ENCODE peak calls at places on chromosomes 11 and 22, in seven cellular contexts. Y, C, B, L, G, J and S are unnamed samples.

GRCh38 chr22:20215742-20216141 is 52.4 kb downstream of the RTN4R start:
- DNase-seq in G (no peak), Y (no peak), J (no peak), B (no peak), L (no peak), C (no peak), S (no peak)

GRCh38 chr11:22304337-22304961 is 33.7 kb upstream of the SLC17A6 start:
- DNase-seq in B (peak), C (no peak), Y (no peak), J (peak), L (no peak), G (no peak), S (no peak)

GRCh38 chr22:48893288-48894063 is 934.2 kb downstream of the BRD1 start:
- DNase-seq in G (no peak), Y (no peak), B (no peak), C (no peak), J (no peak), L (no peak), S (peak)

GRCh38 chr11:88292156-88292844 is 45.2 kb downstream of the CTSC start:
- DNase-seq in L (no peak), Y (peak), G (no peak), C (no peak), B (peak), J (peak), S (no peak)

GRCh38 chr11:68524213-68524612 is 63.7 kb downstream of the PPP6R3 start:
- DNase-seq in C (no peak), B (peak), Y (no peak), G (no peak), J (peak), L (no peak), S (no peak)

GRCh38 chr11:92964471-92964870 is 5.0 kb upstream of the MTNR1B start:
- DNase-seq in G (no peak), C (no peak), Y (peak), J (peak), L (no peak), B (no peak), S (no peak)

GRCh38 chr11:73331138-73331916 is 23.3 kb downstream of the ARHGEF17 start:
- DNase-seq in Y (no peak), C (peak), J (no peak), G (no peak), L (no peak), B (no peak), S (no peak)

GRCh38 chr11:69915501-69916250 is 96.5 kb upstream of the FGF3 start:
- DNase-seq in Y (peak), G (no peak), B (peak), J (peak), C (peak), L (peak), S (peak)

GRCh38 chr11:848988-849824 is 6.6 kb downstream of the TSPAN4 start:
- DNase-seq in J (no peak), L (no peak), B (no peak), C (peak), Y (no peak), G (no peak), S (no peak)

GRCh38 chr11:108680267-108680666 is 15.4 kb downstream of the DDX10 start:
- DNase-seq in C (no peak), L (no peak), B (peak), G (no peak), J (no peak), Y (no peak), S (no peak)

GRCh38 chr22:48478124-48478523 is 1349.5 kb downstream of the BRD1 start:
- DNase-seq in C (no peak), Y (no peak), B (no peak), L (no peak), G (no peak), J (no peak), S (no peak)

GRCh38 chr11:8357891-8358566 is 94.4 kb upstream of the LMO1 start:
- DNase-seq in Y (no peak), L (no peak), B (no peak), J (no peak), G (no peak), C (no peak), S (no peak)

GRCh38 chr11:19276859-19277808 is 36.4 kb upstream of the E2F8 start:
- DNase-seq in C (no peak), B (peak), G (no peak), L (no peak), J (peak), Y (no peak), S (no peak)

GRCh38 chr11:18010977-18011586 is 1.8 kb downstream of the SERGEF start:
- DNase-seq in L (no peak), Y (no peak), B (no peak), J (no peak), C (no peak), G (no peak), S (no peak)

GRCh38 chr11:10305964-10306918 is 1.4 kb downstream of the ADM start:
- DNase-seq in C (peak), J (no peak), Y (no peak), B (peak), G (no peak), L (peak), S (no peak)

GRCh38 chr11:103961010-103961409 is 75.4 kb upstream of the DDI1 start:
- DNase-seq in G (no peak), L (no peak), B (peak), Y (no peak), J (peak), C (no peak), S (no peak)

GRCh38 chr11:15367695-15368094 is 253.0 kb downstream of the INSC start:
- DNase-seq in C (no peak), J (no peak), Y (no peak), B (no peak), L (no peak), G (no peak), S (no peak)

GRCh38 chr22:49230194-49230577 is 597.5 kb downstream of the BRD1 start:
- DNase-seq in J (no peak), C (no peak), L (no peak), Y (peak), B (no peak), G (no peak), S (peak)

GRCh38 chr22:31532060-31532459 is 35.7 kb downstream of the SFI1 start:
- DNase-seq in J (no peak), B (no peak), Y (no peak), G (no peak), L (no peak), C (no peak), S (no peak)

GRCh38 chr11:17898782-17899181 is 114.1 kb downstream of the SERGEF start:
- DNase-seq in C (no peak), G (no peak), B (peak), Y (no peak), J (peak), L (no peak), S (no peak)

GRCh38 chr22:30605449-30606110 is 1.4 kb upstream of the TCN2 start:
- DNase-seq in C (peak), G (no peak), L (peak), B (peak), J (peak), Y (no peak), S (peak)

GRCh38 chr11:116698080-116698479 is 74.7 kb downstream of the BUD13 start:
- DNase-seq in L (no peak), B (no peak), G (no peak), C (no peak), J (no peak), Y (no peak), S (peak)

DNA sequence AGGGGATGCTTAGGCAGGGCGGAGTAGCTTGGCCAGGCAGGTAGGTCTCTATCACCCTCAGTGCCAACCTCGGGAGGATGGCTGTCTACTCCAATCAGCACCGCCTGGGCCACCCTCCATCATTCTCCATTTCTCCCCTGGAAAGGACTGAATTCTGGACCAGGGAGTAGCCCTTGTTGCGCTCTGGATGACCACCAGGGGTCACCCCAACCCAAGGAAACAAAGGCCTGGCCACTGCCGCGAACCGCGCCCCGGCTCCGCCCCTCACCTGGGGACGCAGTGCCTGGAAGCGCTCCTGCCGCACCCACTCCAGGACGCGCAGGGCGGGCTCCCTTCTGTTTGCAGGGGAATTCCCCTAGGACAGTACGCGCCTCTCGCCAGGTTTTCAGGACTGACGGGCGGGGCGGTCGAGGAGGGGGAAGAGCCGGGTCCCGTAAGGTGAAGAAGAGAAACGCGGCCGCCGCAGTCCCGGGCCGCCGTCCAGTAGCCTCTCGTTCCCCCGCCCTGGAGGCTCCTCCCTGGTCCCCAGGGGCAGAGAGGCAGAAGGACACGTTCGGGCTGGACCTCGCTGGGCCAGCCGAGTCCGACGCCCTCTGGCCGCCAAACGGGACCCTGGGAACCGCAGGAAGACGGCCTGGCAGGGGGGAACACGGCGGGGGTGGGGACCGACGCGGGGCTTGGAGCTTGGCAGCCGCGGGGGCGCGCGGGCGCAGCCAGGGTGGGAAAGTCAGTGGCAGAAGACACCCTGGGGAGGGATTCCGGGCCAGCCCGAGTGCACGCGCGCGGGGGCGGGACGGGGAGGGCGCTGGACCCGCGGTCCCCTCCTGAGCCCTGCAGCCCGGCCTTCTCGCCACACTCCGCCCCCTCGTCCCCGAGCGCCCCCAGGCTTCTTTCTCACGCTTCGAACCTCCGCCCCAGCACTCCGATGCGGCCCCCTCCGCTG is 7.1 kb downstream of the SCN4B start:
- DNase-seq in G (no peak), Y (peak), C (peak), J (peak), L (peak), B (peak), S (peak)
- H3K4me3 ChIP-seq in G (peak), Y (peak), C (peak), J (peak), L (peak), B (peak), S (peak)

GRCh38 chr11:125433454-125434121 is 62.5 kb downstream of the FEZ1 start:
- DNase-seq in L (peak), J (peak), C (peak), Y (no peak), B (peak), G (no peak), S (no peak)
- TF ChIP-seq CTCF in L (peak), J (peak), C (no peak), Y (peak), B (peak), G (peak), S (peak)

DNA sequence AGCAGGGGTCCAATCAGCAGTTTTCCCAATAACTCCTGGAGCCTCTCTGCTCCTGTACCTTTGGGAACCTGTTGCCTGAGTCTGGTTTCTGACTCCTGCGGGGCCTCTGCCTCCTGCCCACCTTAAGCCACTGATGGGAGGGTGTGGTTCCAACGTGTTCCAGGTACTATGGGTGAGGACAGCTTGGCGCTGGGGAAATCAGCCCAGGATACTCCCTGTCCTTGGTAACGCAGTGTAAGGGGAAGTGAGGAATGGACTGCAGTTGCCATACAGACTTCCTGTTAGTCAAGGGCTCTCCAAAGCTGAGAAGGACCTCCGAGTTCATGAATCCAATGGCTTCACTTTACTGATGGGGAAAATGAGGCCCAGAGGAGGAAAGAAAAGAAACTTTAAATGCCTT is 1.2 kb upstream of the MARK2 start:
- DNase-seq in G (no peak), L (no peak), Y (no peak), C (no peak), B (no peak), J (no peak), S (no peak)
- H3K4me3 ChIP-seq in G (no peak), L (peak), Y (no peak), C (no peak), B (no peak), J (no peak), S (peak)

DNA sequence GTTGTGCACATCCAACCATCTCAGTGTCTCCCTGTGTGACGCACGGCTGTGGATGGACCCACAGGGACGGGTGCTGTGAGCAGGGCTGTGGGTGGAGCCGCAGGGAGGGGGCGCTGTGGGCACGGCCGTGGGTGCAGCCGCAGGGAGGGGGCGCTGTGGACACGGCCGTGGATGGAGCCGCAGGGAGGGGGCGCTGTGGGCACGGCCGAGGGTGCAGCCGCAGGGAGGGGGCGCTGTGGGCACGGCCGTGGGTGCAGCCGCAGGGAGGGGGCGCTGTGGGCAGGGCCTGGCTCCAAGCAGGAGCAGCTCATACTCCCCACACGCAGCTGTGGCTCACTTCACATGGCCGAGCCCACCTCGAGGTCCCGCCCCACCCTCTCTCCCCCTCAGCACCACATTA is 6.0 kb upstream of the MAPK11 start:
- DNase-seq in J (no peak), L (peak), B (peak), Y (no peak), G (no peak), C (peak), S (no peak)
- TF ChIP-seq CTCF in J (peak), L (peak), B (peak), Y (no peak), G (peak), C (peak), S (peak)

DNA sequence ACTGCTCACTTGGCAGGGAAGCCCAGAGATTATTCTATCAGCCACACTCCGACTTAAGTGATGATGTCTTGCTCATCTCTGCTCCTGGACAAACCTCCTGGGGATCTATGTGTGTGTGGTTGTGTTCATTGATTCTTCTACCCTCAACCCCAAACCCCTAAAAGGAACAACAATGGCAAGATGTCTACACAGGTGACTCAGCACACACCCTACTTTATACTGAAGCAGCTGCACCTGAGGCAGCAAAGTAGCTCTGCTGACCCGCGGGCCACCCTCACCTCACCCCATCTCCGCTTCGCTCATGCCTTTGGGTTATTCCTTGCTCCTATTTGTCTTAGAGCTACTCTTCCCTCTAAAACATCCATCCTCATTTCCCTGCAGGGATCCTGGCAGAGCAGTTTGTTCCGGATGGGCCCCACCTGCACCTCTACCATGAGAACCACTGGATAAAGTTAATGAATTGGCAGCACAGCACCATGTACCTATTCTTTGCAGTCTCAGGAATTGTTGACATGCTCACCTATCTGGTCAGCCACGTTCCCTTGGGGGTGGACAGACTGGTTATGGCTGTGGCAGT is 38.7 kb downstream of the TMEM45B start:
- DNase-seq in L (no peak), J (no peak), B (no peak), C (no peak), G (no peak), Y (peak), S (no peak)
- H3K4me3 ChIP-seq in L (no peak), J (no peak), B (no peak), C (no peak), G (no peak), Y (peak), S (no peak)

DNA sequence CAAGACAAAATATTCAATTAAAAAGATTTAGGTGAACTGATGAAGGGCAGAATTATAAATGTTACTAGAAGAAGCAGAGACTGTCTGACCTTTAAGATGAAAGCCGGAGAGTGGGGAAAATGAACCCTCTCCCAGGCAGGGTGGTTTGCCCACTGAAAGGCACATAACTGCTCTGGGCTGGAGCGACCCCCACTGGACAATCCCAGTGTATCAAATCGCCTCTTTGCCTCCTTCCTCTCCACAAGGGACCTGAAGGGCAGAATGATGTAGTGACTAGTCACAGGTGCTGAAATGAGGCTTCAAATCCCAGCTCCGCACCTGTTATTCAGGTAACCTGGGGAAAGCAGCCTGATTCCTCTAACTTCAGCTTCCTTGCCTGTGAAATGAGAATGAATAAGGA is 69.0 kb downstream of the EFCAB6 start:
- DNase-seq in L (no peak), G (no peak), C (no peak), B (no peak), Y (no peak), J (no peak), S (no peak)
- TF ChIP-seq CTCF in L (no peak), G (no peak), C (no peak), B (no peak), Y (no peak), J (no peak), S (no peak)

GRCh38 chr22:29605236-29605850 is 1.9 kb downstream of the NF2 start:
- DNase-seq in C (no peak), L (no peak), J (no peak), G (no peak), Y (no peak), B (no peak), S (no peak)
- H3K4me3 ChIP-seq in C (no peak), L (peak), J (no peak), G (peak), Y (peak), B (peak), S (no peak)

GRCh38 chr22:27626675-27627443 is 174.7 kb downstream of the MN1 start:
- DNase-seq in J (peak), B (no peak), G (no peak), Y (no peak), C (no peak), L (no peak), S (no peak)

GRCh38 chr22:27627901-27628300 is 173.7 kb downstream of the MN1 start:
- DNase-seq in L (no peak), Y (no peak), J (no peak), G (no peak), C (no peak), B (no peak), S (no peak)

GRCh38 chr22:27625769-27626674 is 175.5 kb downstream of the MN1 start:
- DNase-seq in B (peak), G (no peak), J (no peak), L (no peak), Y (no peak), C (no peak), S (no peak)

GRCh38 chr22:27628341-27628740 is 173.2 kb downstream of the MN1 start:
- DNase-seq in B (no peak), Y (no peak), J (no peak), C (no peak), G (no peak), L (no peak), S (no peak)

DNA sequence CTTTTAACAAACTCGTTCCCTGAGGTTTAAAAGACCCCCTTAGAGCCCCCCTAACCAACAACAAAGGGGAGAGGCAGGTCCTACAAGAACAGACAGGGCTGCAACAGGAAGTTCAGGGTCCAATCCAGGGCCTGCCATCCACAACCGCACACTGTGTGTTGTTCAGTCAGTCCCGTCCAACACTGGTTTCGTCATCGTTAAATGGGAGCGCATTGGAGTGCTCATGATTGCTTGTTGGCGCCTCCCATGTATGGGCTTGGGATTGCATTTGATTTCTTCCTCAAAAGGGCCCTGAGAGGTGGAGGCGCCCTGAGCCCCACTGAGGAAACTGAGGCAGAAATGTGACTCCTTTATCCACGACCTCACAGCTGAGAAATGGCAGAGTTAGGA is 174.1 kb downstream of the MN1 start:
- DNase-seq in B (no peak), C (no peak), L (no peak), Y (no peak), J (no peak), G (no peak), S (no peak)
- TF ChIP-seq CTCF in B (no peak), C (no peak), L (no peak), Y (no peak), J (no peak), G (no peak), S (no peak)

GRCh38 chr11:95698939-95699562 is 90.5 kb downstream of the FAM76B start:
- DNase-seq in G (no peak), L (no peak), C (no peak), J (peak), Y (no peak), B (peak), S (peak)
- H3K4me3 ChIP-seq in G (no peak), L (no peak), C (no peak), J (no peak), Y (no peak), B (no peak), S (no peak)